ENCODE peak calls at places on chromosomes 2 and 18, in nine cellular contexts. One of them, this sample, is unnamed.

GRCh38 chr2:238523158-238524110 is 96.7 kb downstream of the ASB1 start:
- DNase-seq in retina: peak
- DNase-seq in HEK293T: no peak
- DNase-seq in NCI-H524 treated with DMSO at 0.1 percent for 48 hours: peak
- DNase-seq in pancreas: peak
- DNase-seq in stimulated activated CD4-positive, alpha-beta T cell treated with anti-CD3 and anti-CD28 coated beads, Interleukin-1b, Interleukin-23, amount 100 ng/mL, for 48 hours: no peak
- DNase-seq in GM23248: peak
- DNase-seq in NCI-H345: no peak
- DNase-seq in skeletal muscle cell: no peak
- DNase-seq in this sample: no peak

GRCh38 chr2:149767516-149767974 is 180.0 kb upstream of the MMADHC start:
- DNase-seq in skeletal muscle cell: peak
- DNase-seq in NCI-H345: no peak
- DNase-seq in stimulated activated CD4-positive, alpha-beta T cell treated with anti-CD3 and anti-CD28 coated beads, Interleukin-1b, Interleukin-23, amount 100 ng/mL, for 48 hours: no peak
- DNase-seq in retina: no peak
- DNase-seq in pancreas: no peak
- DNase-seq in HEK293T: no peak
- DNase-seq in NCI-H524 treated with DMSO at 0.1 percent for 48 hours: no peak
- DNase-seq in GM23248: peak
- DNase-seq in this sample: no peak

GRCh38 chr2:157303612-157304011 is 22.0 kb downstream of the ERMN start:
- DNase-seq in NCI-H345: no peak
- DNase-seq in pancreas: no peak
- DNase-seq in GM23248: no peak
- DNase-seq in stimulated activated CD4-positive, alpha-beta T cell treated with anti-CD3 and anti-CD28 coated beads, Interleukin-1b, Interleukin-23, amount 100 ng/mL, for 48 hours: no peak
- DNase-seq in skeletal muscle cell: no peak
- DNase-seq in retina: no peak
- DNase-seq in NCI-H524 treated with DMSO at 0.1 percent for 48 hours: no peak
- DNase-seq in HEK293T: no peak
- DNase-seq in this sample: no peak

GRCh38 chr2:181218271-181218935 is 238.0 kb downstream of the UBE2E3 start:
- DNase-seq in stimulated activated CD4-positive, alpha-beta T cell treated with anti-CD3 and anti-CD28 coated beads, Interleukin-1b, Interleukin-23, amount 100 ng/mL, for 48 hours: no peak
- DNase-seq in GM23248: no peak
- DNase-seq in pancreas: no peak
- DNase-seq in NCI-H524 treated with DMSO at 0.1 percent for 48 hours: no peak
- DNase-seq in retina: peak
- DNase-seq in NCI-H345: no peak
- DNase-seq in skeletal muscle cell: no peak
- DNase-seq in HEK293T: no peak
- DNase-seq in this sample: no peak

GRCh38 chr2:231321021-231321420 is 74.5 kb upstream of the B3GNT7 start:
- DNase-seq in retina: no peak
- DNase-seq in HEK293T: no peak
- DNase-seq in stimulated activated CD4-positive, alpha-beta T cell treated with anti-CD3 and anti-CD28 coated beads, Interleukin-1b, Interleukin-23, amount 100 ng/mL, for 48 hours: no peak
- DNase-seq in NCI-H524 treated with DMSO at 0.1 percent for 48 hours: no peak
- DNase-seq in NCI-H345: no peak
- DNase-seq in pancreas: no peak
- DNase-seq in skeletal muscle cell: no peak
- DNase-seq in GM23248: no peak
- DNase-seq in this sample: no peak

GRCh38 chr18:45589559-45590041 is 25.7 kb upstream of the SLC14A2 start:
- DNase-seq in stimulated activated CD4-positive, alpha-beta T cell treated with anti-CD3 and anti-CD28 coated beads, Interleukin-1b, Interleukin-23, amount 100 ng/mL, for 48 hours: no peak
- DNase-seq in pancreas: no peak
- DNase-seq in retina: no peak
- DNase-seq in skeletal muscle cell: peak
- DNase-seq in GM23248: peak
- DNase-seq in HEK293T: peak
- DNase-seq in NCI-H524 treated with DMSO at 0.1 percent for 48 hours: no peak
- DNase-seq in NCI-H345: no peak
- DNase-seq in this sample: no peak

GRCh38 chr2:122129399-122129798 is 373.9 kb downstream of the TSN start:
- DNase-seq in retina: no peak
- DNase-seq in NCI-H524 treated with DMSO at 0.1 percent for 48 hours: no peak
- DNase-seq in GM23248: no peak
- DNase-seq in NCI-H345: no peak
- DNase-seq in pancreas: no peak
- DNase-seq in HEK293T: no peak
- DNase-seq in stimulated activated CD4-positive, alpha-beta T cell treated with anti-CD3 and anti-CD28 coated beads, Interleukin-1b, Interleukin-23, amount 100 ng/mL, for 48 hours: no peak
- DNase-seq in skeletal muscle cell: no peak
- DNase-seq in this sample: no peak

GRCh38 chr2:54158311-54158710 is 42.9 kb downstream of the ACYP2 start:
- DNase-seq in pancreas: no peak
- DNase-seq in GM23248: no peak
- DNase-seq in retina: no peak
- DNase-seq in NCI-H524 treated with DMSO at 0.1 percent for 48 hours: no peak
- DNase-seq in stimulated activated CD4-positive, alpha-beta T cell treated with anti-CD3 and anti-CD28 coated beads, Interleukin-1b, Interleukin-23, amount 100 ng/mL, for 48 hours: no peak
- DNase-seq in NCI-H345: no peak
- DNase-seq in HEK293T: no peak
- DNase-seq in skeletal muscle cell: no peak
- DNase-seq in this sample: no peak

GRCh38 chr2:63057249-63058148 is 6.9 kb downstream of the OTX1 start:
- DNase-seq in skeletal muscle cell: no peak
- DNase-seq in NCI-H524 treated with DMSO at 0.1 percent for 48 hours: no peak
- DNase-seq in GM23248: no peak
- DNase-seq in HEK293T: no peak
- DNase-seq in stimulated activated CD4-positive, alpha-beta T cell treated with anti-CD3 and anti-CD28 coated beads, Interleukin-1b, Interleukin-23, amount 100 ng/mL, for 48 hours: no peak
- DNase-seq in retina: peak
- DNase-seq in NCI-H345: no peak
- DNase-seq in pancreas: no peak
- DNase-seq in this sample: peak

GRCh38 chr2:151774506-151774905 is 40.2 kb upstream of the NEB start:
- DNase-seq in pancreas: no peak
- DNase-seq in retina: no peak
- DNase-seq in GM23248: peak
- DNase-seq in skeletal muscle cell: no peak
- DNase-seq in stimulated activated CD4-positive, alpha-beta T cell treated with anti-CD3 and anti-CD28 coated beads, Interleukin-1b, Interleukin-23, amount 100 ng/mL, for 48 hours: no peak
- DNase-seq in HEK293T: no peak
- DNase-seq in NCI-H524 treated with DMSO at 0.1 percent for 48 hours: no peak
- DNase-seq in NCI-H345: no peak
- DNase-seq in this sample: no peak